ENCODE peak calls at places on chromosomes 4 and X, in ten cellular contexts. One of them, this sample, is unnamed. For H3K9me3, the result is how much of the 10 kb centered on the place peaks cover.

GRCh38 chr4:163681208-163681821 is 186.8 kb downstream of the TMA16 start:
- DNase-seq in tibial nerve: no peak
- DNase-seq in neuronal stem cell: peak
- DNase-seq in mammary epithelial cell: no peak
- DNase-seq in right lobe of liver: no peak
- DNase-seq in SK-N-SH: peak
- DNase-seq in breast epithelium: no peak
- DNase-seq in suprapubic skin: no peak
- DNase-seq in heart right ventricle: no peak
- DNase-seq in Peyer's patch: peak
- DNase-seq in this sample: no peak

GRCh38 chrX:110383414-110383813 is 24.8 kb downstream of the RTL9 start:
- DNase-seq in tibial nerve: no peak
- DNase-seq in neuronal stem cell: no peak
- DNase-seq in mammary epithelial cell: peak
- DNase-seq in right lobe of liver: no peak
- DNase-seq in SK-N-SH: no peak
- DNase-seq in breast epithelium: no peak
- DNase-seq in suprapubic skin: no peak
- DNase-seq in heart right ventricle: no peak
- DNase-seq in Peyer's patch: no peak
- DNase-seq in this sample: no peak

GRCh38 chr4:52959545-52959944 is 97.4 kb downstream of the RASL11B start:
- DNase-seq in tibial nerve: no peak
- DNase-seq in neuronal stem cell: no peak
- DNase-seq in mammary epithelial cell: no peak
- DNase-seq in right lobe of liver: no peak
- DNase-seq in SK-N-SH: no peak
- DNase-seq in breast epithelium: no peak
- DNase-seq in suprapubic skin: no peak
- DNase-seq in heart right ventricle: no peak
- DNase-seq in Peyer's patch: no peak
- DNase-seq in this sample: no peak

GRCh38 chr4:173189117-173189693 is 20.6 kb downstream of the GALNT7 start:
- DNase-seq in tibial nerve: no peak
- DNase-seq in neuronal stem cell: no peak
- DNase-seq in mammary epithelial cell: no peak
- DNase-seq in right lobe of liver: no peak
- DNase-seq in SK-N-SH: no peak
- DNase-seq in breast epithelium: no peak
- DNase-seq in suprapubic skin: no peak
- DNase-seq in heart right ventricle: no peak
- DNase-seq in Peyer's patch: no peak
- DNase-seq in this sample: peak

GRCh38 chrX:150365953-150366911 is 3.1 kb downstream of the MAMLD1 start:
- DNase-seq in tibial nerve: peak
- DNase-seq in neuronal stem cell: peak
- DNase-seq in mammary epithelial cell: peak
- DNase-seq in right lobe of liver: peak
- DNase-seq in SK-N-SH: no peak
- DNase-seq in breast epithelium: peak
- DNase-seq in suprapubic skin: no peak
- DNase-seq in heart right ventricle: peak
- DNase-seq in Peyer's patch: no peak
- DNase-seq in this sample: peak

GRCh38 chr4:113574636-113575103 is 186.9 kb downstream of the CAMK2D start:
- DNase-seq in tibial nerve: no peak
- DNase-seq in neuronal stem cell: no peak
- DNase-seq in mammary epithelial cell: peak
- DNase-seq in right lobe of liver: no peak
- DNase-seq in SK-N-SH: no peak
- DNase-seq in breast epithelium: no peak
- DNase-seq in suprapubic skin: no peak
- DNase-seq in heart right ventricle: no peak
- DNase-seq in Peyer's patch: no peak
- DNase-seq in this sample: no peak

GRCh38 chr4:169774466-169775445 is 17.0 kb upstream of the HPF1 start:
- DNase-seq in tibial nerve: no peak
- DNase-seq in neuronal stem cell: no peak
- DNase-seq in mammary epithelial cell: no peak
- DNase-seq in right lobe of liver: peak
- DNase-seq in SK-N-SH: peak
- DNase-seq in breast epithelium: no peak
- DNase-seq in suprapubic skin: no peak
- DNase-seq in heart right ventricle: peak
- DNase-seq in Peyer's patch: no peak
- DNase-seq in this sample: no peak

GRCh38 chrX:37905436-37906147 is 58.2 kb upstream of the DYNLT3 start:
- DNase-seq in tibial nerve: no peak
- DNase-seq in neuronal stem cell: peak
- DNase-seq in mammary epithelial cell: no peak
- DNase-seq in right lobe of liver: peak
- DNase-seq in SK-N-SH: peak
- DNase-seq in breast epithelium: no peak
- DNase-seq in suprapubic skin: no peak
- DNase-seq in heart right ventricle: peak
- DNase-seq in Peyer's patch: no peak
- DNase-seq in this sample: peak

GRCh38 chrX:39309018-39309620 is 507.9 kb downstream of the MID1IP1 start:
- DNase-seq in tibial nerve: peak
- DNase-seq in neuronal stem cell: no peak
- DNase-seq in mammary epithelial cell: peak
- DNase-seq in right lobe of liver: no peak
- DNase-seq in SK-N-SH: no peak
- DNase-seq in breast epithelium: peak
- DNase-seq in suprapubic skin: no peak
- DNase-seq in heart right ventricle: no peak
- DNase-seq in Peyer's patch: no peak
- DNase-seq in this sample: no peak

GRCh38 chrX:42149281-42149680 is 225.9 kb upstream of the CASK start:
- DNase-seq in tibial nerve: no peak
- DNase-seq in neuronal stem cell: no peak
- DNase-seq in mammary epithelial cell: no peak
- DNase-seq in right lobe of liver: no peak
- DNase-seq in SK-N-SH: no peak
- DNase-seq in breast epithelium: no peak
- DNase-seq in suprapubic skin: no peak
- DNase-seq in heart right ventricle: no peak
- DNase-seq in Peyer's patch: no peak
- DNase-seq in this sample: no peak

GRCh38 chr4:175435437-175435836 is 376.6 kb downstream of the GPM6A start:
- DNase-seq in tibial nerve: no peak
- DNase-seq in neuronal stem cell: no peak
- DNase-seq in mammary epithelial cell: no peak
- DNase-seq in right lobe of liver: no peak
- DNase-seq in SK-N-SH: peak
- DNase-seq in breast epithelium: no peak
- DNase-seq in suprapubic skin: no peak
- DNase-seq in heart right ventricle: no peak
- DNase-seq in Peyer's patch: no peak
- DNase-seq in this sample: peak

GRCh38 chr4:173415885-173416658 is 17.2 kb upstream of the SCRG1 start:
- DNase-seq in tibial nerve: peak
- DNase-seq in neuronal stem cell: no peak
- DNase-seq in mammary epithelial cell: peak
- DNase-seq in right lobe of liver: peak
- DNase-seq in SK-N-SH: peak
- DNase-seq in breast epithelium: peak
- DNase-seq in suprapubic skin: peak
- DNase-seq in heart right ventricle: peak
- DNase-seq in Peyer's patch: no peak
- DNase-seq in this sample: peak

GRCh38 chr4:188178276-188178675 is 39.0 kb downstream of the TRIML1 start:
- DNase-seq in tibial nerve: no peak
- DNase-seq in neuronal stem cell: no peak
- DNase-seq in mammary epithelial cell: peak
- DNase-seq in right lobe of liver: no peak
- DNase-seq in SK-N-SH: no peak
- DNase-seq in breast epithelium: no peak
- DNase-seq in suprapubic skin: no peak
- DNase-seq in heart right ventricle: no peak
- DNase-seq in Peyer's patch: no peak
- DNase-seq in this sample: no peak

GRCh38 chrX:42176790-42177189 is 253.4 kb upstream of the CASK start:
- DNase-seq in tibial nerve: no peak
- DNase-seq in neuronal stem cell: no peak
- DNase-seq in mammary epithelial cell: no peak
- DNase-seq in right lobe of liver: no peak
- DNase-seq in SK-N-SH: no peak
- DNase-seq in breast epithelium: no peak
- DNase-seq in suprapubic skin: no peak
- DNase-seq in heart right ventricle: no peak
- DNase-seq in Peyer's patch: no peak
- DNase-seq in this sample: no peak

GRCh38 chr4:150533673-150534072 is 48.3 kb upstream of the MAB21L2 start:
- DNase-seq in tibial nerve: no peak
- DNase-seq in neuronal stem cell: no peak
- DNase-seq in mammary epithelial cell: no peak
- DNase-seq in right lobe of liver: no peak
- DNase-seq in SK-N-SH: no peak
- DNase-seq in breast epithelium: no peak
- DNase-seq in suprapubic skin: no peak
- DNase-seq in heart right ventricle: no peak
- DNase-seq in Peyer's patch: no peak
- DNase-seq in this sample: no peak

GRCh38 chr4:169619518-169619957 is 840 bp upstream of the CLCN3 start:
- DNase-seq in tibial nerve: no peak
- DNase-seq in neuronal stem cell: peak
- DNase-seq in mammary epithelial cell: peak
- DNase-seq in right lobe of liver: no peak
- DNase-seq in SK-N-SH: peak
- DNase-seq in breast epithelium: peak
- DNase-seq in suprapubic skin: no peak
- DNase-seq in heart right ventricle: no peak
- DNase-seq in Peyer's patch: peak
- DNase-seq in this sample: peak

GRCh38 chr4:2793578-2793919 is 664 bp downstream of the SH3BP2 start:
- DNase-seq in tibial nerve: peak
- DNase-seq in neuronal stem cell: no peak
- DNase-seq in mammary epithelial cell: no peak
- DNase-seq in right lobe of liver: peak
- DNase-seq in SK-N-SH: peak
- DNase-seq in breast epithelium: no peak
- DNase-seq in suprapubic skin: peak
- DNase-seq in heart right ventricle: peak
- DNase-seq in Peyer's patch: no peak
- DNase-seq in this sample: peak
- H3K4me3 ChIP-seq in tibial nerve: peak
- H3K4me3 ChIP-seq in neuronal stem cell: peak
- H3K4me3 ChIP-seq in mammary epithelial cell: peak
- H3K4me3 ChIP-seq in right lobe of liver: peak
- H3K4me3 ChIP-seq in SK-N-SH: peak
- H3K4me3 ChIP-seq in breast epithelium: peak
- H3K4me3 ChIP-seq in suprapubic skin: peak
- H3K4me3 ChIP-seq in heart right ventricle: peak
- H3K4me3 ChIP-seq in Peyer's patch: peak
- H3K4me3 ChIP-seq in this sample: peak

DNA sequence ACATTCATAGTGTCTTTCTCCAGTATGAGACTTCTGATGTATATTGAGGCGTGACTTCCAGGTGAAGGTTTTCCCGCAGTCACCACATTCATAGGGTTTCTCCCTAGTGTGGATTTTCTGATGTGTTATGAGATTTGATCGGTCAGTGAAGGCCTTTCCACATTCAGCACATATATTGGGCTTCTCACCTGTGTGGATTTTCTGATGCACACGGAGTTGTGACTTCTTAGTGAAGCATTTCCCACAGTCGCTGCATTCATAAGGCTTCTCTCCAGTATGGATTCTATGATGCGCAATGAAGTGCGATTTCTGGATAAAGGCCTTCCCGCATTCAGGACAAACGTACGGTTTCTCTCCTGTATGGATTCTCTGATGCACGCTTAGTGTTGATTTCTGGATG is 35.4 kb downstream of the ZNF41 start:
- DNase-seq in tibial nerve: no peak
- DNase-seq in neuronal stem cell: no peak
- DNase-seq in mammary epithelial cell: no peak
- DNase-seq in right lobe of liver: no peak
- DNase-seq in SK-N-SH: no peak
- DNase-seq in breast epithelium: no peak
- DNase-seq in suprapubic skin: no peak
- DNase-seq in heart right ventricle: no peak
- DNase-seq in Peyer's patch: no peak
- DNase-seq in this sample: no peak
- H3K9me3 ChIP-seq in tibial nerve: under half
- H3K9me3 ChIP-seq in neuronal stem cell: under half
- H3K9me3 ChIP-seq in mammary epithelial cell: under half
- H3K9me3 ChIP-seq in right lobe of liver: under half
- H3K9me3 ChIP-seq in SK-N-SH: under half
- H3K9me3 ChIP-seq in breast epithelium: half or more
- H3K9me3 ChIP-seq in suprapubic skin: under half
- H3K9me3 ChIP-seq in heart right ventricle: under half
- H3K9me3 ChIP-seq in Peyer's patch: under half
- H3K9me3 ChIP-seq in this sample: under half

GRCh38 chr4:110589297-110589696 is 33.6 kb downstream of the PITX2 start:
- DNase-seq in tibial nerve: no peak
- DNase-seq in neuronal stem cell: no peak
- DNase-seq in mammary epithelial cell: no peak
- DNase-seq in right lobe of liver: no peak
- DNase-seq in SK-N-SH: no peak
- DNase-seq in breast epithelium: no peak
- DNase-seq in suprapubic skin: no peak
- DNase-seq in heart right ventricle: no peak
- DNase-seq in Peyer's patch: no peak
- DNase-seq in this sample: no peak

GRCh38 chr4:110587666-110588285 is 35.1 kb downstream of the PITX2 start:
- DNase-seq in tibial nerve: no peak
- DNase-seq in neuronal stem cell: no peak
- DNase-seq in mammary epithelial cell: no peak
- DNase-seq in right lobe of liver: no peak
- DNase-seq in SK-N-SH: no peak
- DNase-seq in breast epithelium: no peak
- DNase-seq in suprapubic skin: no peak
- DNase-seq in heart right ventricle: no peak
- DNase-seq in Peyer's patch: no peak
- DNase-seq in this sample: no peak

GRCh38 chr4:110586137-110586850 is 36.6 kb downstream of the PITX2 start:
- DNase-seq in tibial nerve: no peak
- DNase-seq in neuronal stem cell: no peak
- DNase-seq in mammary epithelial cell: peak
- DNase-seq in right lobe of liver: no peak
- DNase-seq in SK-N-SH: peak
- DNase-seq in breast epithelium: no peak
- DNase-seq in suprapubic skin: no peak
- DNase-seq in heart right ventricle: no peak
- DNase-seq in Peyer's patch: no peak
- DNase-seq in this sample: no peak
- H3K4me3 ChIP-seq in tibial nerve: no peak
- H3K4me3 ChIP-seq in neuronal stem cell: no peak
- H3K4me3 ChIP-seq in mammary epithelial cell: no peak
- H3K4me3 ChIP-seq in right lobe of liver: no peak
- H3K4me3 ChIP-seq in SK-N-SH: no peak
- H3K4me3 ChIP-seq in breast epithelium: peak
- H3K4me3 ChIP-seq in suprapubic skin: no peak
- H3K4me3 ChIP-seq in heart right ventricle: no peak
- H3K4me3 ChIP-seq in Peyer's patch: peak
- H3K4me3 ChIP-seq in this sample: peak

DNA sequence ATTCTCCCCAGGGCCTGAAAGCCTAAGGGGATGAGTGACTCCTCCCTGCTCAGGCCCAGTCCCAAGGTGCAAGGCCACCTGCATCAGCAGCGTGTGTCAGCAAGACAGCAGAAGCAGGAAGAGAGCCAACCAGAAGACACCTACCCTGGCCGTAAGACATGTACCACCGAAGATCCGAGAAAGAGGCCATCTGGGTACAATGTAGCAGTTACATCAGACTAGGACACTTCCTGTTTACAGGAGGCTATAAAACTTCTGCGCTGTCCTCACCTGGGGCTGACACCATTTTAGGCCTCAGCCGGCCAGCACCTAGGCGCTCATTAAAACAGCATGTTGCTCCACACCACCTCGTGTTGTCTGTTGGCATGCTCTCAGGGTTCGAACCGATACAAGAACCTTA is 19.1 kb upstream of the HERC6 start:
- DNase-seq in tibial nerve: no peak
- DNase-seq in neuronal stem cell: no peak
- DNase-seq in mammary epithelial cell: no peak
- DNase-seq in right lobe of liver: no peak
- DNase-seq in SK-N-SH: no peak
- DNase-seq in breast epithelium: no peak
- DNase-seq in suprapubic skin: no peak
- DNase-seq in heart right ventricle: no peak
- DNase-seq in Peyer's patch: no peak
- DNase-seq in this sample: no peak
- H3K9me3 ChIP-seq in tibial nerve: under half
- H3K9me3 ChIP-seq in neuronal stem cell: under half
- H3K9me3 ChIP-seq in mammary epithelial cell: under half
- H3K9me3 ChIP-seq in right lobe of liver: under half
- H3K9me3 ChIP-seq in SK-N-SH: under half
- H3K9me3 ChIP-seq in breast epithelium: under half
- H3K9me3 ChIP-seq in suprapubic skin: under half
- H3K9me3 ChIP-seq in heart right ventricle: under half
- H3K9me3 ChIP-seq in Peyer's patch: under half
- H3K9me3 ChIP-seq in this sample: under half

This sample was measured in MG63.